ENCODE peak calls at places on chromosomes 4 and X, in five cellular contexts. O, B, L, N and A are unnamed samples.
A peak's percentile ranks its signal among the peaks of the same experiment; 100 is the strongest.

GRCh38 chr4:11297201-11297600 is 131.5 kb downstream of the HS3ST1 start:
- DNase-seq in O (no peak), B (no peak), L (no peak), N (no peak), A (no peak)

GRCh38 chrX:8306296-8306975 is 135.4 kb upstream of the VCX2 start:
- DNase-seq in O (no peak), B (no peak), L (no peak), N (no peak), A (no peak)

GRCh38 chr4:184317234-184317918 is 99.7 kb upstream of the ENPP6 start:
- DNase-seq in O (peak; percentile 16), B (no peak), L (no peak), N (no peak), A (no peak)

GRCh38 chrX:39320165-39320564 is 518.9 kb downstream of the MID1IP1 start:
- DNase-seq in O (no peak), B (no peak), L (no peak), N (no peak), A (no peak)

GRCh38 chr4:89549907-89550306 is 242.3 kb upstream of the GPRIN3 start:
- DNase-seq in O (peak; percentile 54), B (no peak), L (no peak), N (no peak), A (no peak)

GRCh38 chrX:39731735-39732134 is 366.0 kb downstream of the BCOR start:
- DNase-seq in O (no peak), B (no peak), L (no peak), N (no peak), A (no peak)

GRCh38 chr4:74549936-74550335 is 105.0 kb downstream of the AREG start:
- DNase-seq in O (peak; percentile 82), B (no peak), L (no peak), N (no peak), A (no peak)

GRCh38 chr4:42523066-42523718 is 125.9 kb downstream of the SHISA3 start:
- DNase-seq in O (no peak), B (no peak), L (no peak), N (no peak), A (no peak)

GRCh38 chrX:20270557-20270880 is 3.8 kb upstream of the RPS6KA3 start:
- DNase-seq in O (peak; percentile 53), B (no peak), L (no peak), N (peak; percentile 61), A (no peak)

GRCh38 chr4:95045429-95045828 is 287.7 kb downstream of the BMPR1B start:
- DNase-seq in O (no peak), B (no peak), L (no peak), N (no peak), A (no peak)

GRCh38 chrX:143854006-143854405 is 29.9 kb upstream of the UBE2NL start:
- DNase-seq in O (peak; percentile 11), B (no peak), L (no peak), N (no peak), A (no peak)

GRCh38 chr4:121370729-121371325 is 10.0 kb downstream of the QRFPR start:
- DNase-seq in O (peak; percentile 33), B (no peak), L (peak; percentile 26), N (peak; percentile 17), A (peak; percentile 19)

GRCh38 chrX:113644426-113644825 is 803.8 kb upstream of the AMOT start:
- DNase-seq in O (no peak), B (no peak), L (no peak), N (no peak), A (no peak)

GRCh38 chr4:121728798-121729226 is 32.0 kb upstream of the ANXA5 start:
- DNase-seq in O (peak; percentile 89), B (no peak), L (no peak), N (no peak), A (no peak)

GRCh38 chr4:110612631-110613269 is 10.1 kb downstream of the PITX2 start:
- DNase-seq in O (no peak), B (no peak), L (no peak), N (no peak), A (no peak)

GRCh38 chr4:137608085-137608484 is 75.8 kb upstream of the PCDH18 start:
- DNase-seq in O (no peak), B (no peak), L (no peak), N (no peak), A (no peak)

GRCh38 chrX:123310112-123310511 is 126.0 kb downstream of the GRIA3 start:
- DNase-seq in O (no peak), B (no peak), L (no peak), N (no peak), A (no peak)

GRCh38 chrX:9117851-9118250 is 83.9 kb upstream of the FAM9B start:
- DNase-seq in O (peak; percentile 27), B (no peak), L (no peak), N (no peak), A (no peak)

GRCh38 chr4:151641167-151641566 is 119.6 kb downstream of the GATB start:
- DNase-seq in O (peak; percentile 33), B (no peak), L (no peak), N (peak; percentile 3), A (no peak)

GRCh38 chrX:7334253-7334935 is 186.4 kb upstream of the PUDP start:
- DNase-seq in O (peak; percentile 93), B (no peak), L (no peak), N (no peak), A (no peak)

GRCh38 chr4:183955666-183956065 is 50.6 kb downstream of the STOX2 start:
- DNase-seq in O (no peak), B (no peak), L (no peak), N (no peak), A (no peak)

GRCh38 chr4:147589586-147589985 is 27.6 kb upstream of the TMEM184C start:
- DNase-seq in O (no peak), B (no peak), L (no peak), N (no peak), A (no peak)

GRCh38 chrX:68647156-68647957 is at the start of gene STARD8:
- DNase-seq in O (peak; percentile 45), B (no peak), L (peak; percentile 75), N (peak; percentile 2), A (peak; percentile 53)
- H2AFZ ChIP-seq in O (peak within 1 kb of the TSS; percentile 87), B (no peak within 1 kb of the TSS), L (peak within 1 kb of the TSS; percentile 65), N (no peak within 1 kb of the TSS), A (peak within 1 kb of the TSS; percentile 74)

DNA sequence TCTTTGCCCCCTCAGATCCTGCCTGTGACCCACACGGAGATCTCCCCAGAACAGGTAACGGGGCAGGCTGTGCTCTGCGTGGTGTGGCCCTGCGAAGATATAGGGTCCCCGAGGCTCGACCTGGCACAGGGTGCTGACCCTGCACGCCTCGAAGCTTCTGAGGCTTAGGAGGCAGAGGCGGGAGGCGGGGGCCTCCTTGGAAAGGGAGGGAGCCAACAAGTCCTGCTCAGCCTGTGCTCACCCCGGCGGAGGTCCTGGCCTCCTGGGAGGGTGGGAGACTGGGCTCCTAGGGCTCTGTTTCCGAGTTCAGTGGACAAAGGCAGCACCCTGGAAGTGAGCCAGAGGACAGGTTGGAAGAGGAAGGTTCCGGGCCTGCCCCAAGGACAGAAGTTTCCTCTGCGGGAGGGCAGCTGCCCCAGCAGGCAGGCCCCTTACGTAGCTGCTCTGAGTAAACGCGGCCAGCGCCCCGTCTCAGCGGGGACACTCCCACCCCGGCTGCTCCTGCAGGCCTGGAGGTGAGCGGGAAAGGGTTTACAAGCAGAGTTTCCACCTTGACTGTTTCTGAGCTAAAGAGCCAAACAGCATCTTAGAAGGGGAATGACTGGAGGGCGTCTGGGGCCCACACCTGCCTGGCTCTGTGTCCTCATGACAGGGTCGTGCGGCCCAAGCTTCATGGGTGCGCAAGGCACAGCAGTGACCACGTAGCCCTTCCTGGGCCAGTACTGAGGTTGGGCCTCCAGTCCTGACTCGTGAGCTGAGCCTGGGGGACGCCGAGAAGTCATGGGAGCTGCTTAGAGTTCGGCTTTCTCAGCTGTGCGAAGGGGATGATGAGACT is 16.1 kb downstream of the TMEM175 start:
- DNase-seq in O (no peak), B (no peak), L (peak; percentile 14), N (peak; percentile 50), A (no peak)
- TF ChIP-seq MXI1 in O (no peak), B (no peak), L (no peak), N (no peak), A (no peak)

GRCh38 chr4:100509386-100509785 is 8.4 kb downstream of the EMCN start:
- DNase-seq in O (no peak), B (no peak), L (no peak), N (no peak), A (no peak)

GRCh38 chr4:100508691-100509090 is 9.1 kb downstream of the EMCN start:
- DNase-seq in O (no peak), B (no peak), L (no peak), N (no peak), A (no peak)

DNA sequence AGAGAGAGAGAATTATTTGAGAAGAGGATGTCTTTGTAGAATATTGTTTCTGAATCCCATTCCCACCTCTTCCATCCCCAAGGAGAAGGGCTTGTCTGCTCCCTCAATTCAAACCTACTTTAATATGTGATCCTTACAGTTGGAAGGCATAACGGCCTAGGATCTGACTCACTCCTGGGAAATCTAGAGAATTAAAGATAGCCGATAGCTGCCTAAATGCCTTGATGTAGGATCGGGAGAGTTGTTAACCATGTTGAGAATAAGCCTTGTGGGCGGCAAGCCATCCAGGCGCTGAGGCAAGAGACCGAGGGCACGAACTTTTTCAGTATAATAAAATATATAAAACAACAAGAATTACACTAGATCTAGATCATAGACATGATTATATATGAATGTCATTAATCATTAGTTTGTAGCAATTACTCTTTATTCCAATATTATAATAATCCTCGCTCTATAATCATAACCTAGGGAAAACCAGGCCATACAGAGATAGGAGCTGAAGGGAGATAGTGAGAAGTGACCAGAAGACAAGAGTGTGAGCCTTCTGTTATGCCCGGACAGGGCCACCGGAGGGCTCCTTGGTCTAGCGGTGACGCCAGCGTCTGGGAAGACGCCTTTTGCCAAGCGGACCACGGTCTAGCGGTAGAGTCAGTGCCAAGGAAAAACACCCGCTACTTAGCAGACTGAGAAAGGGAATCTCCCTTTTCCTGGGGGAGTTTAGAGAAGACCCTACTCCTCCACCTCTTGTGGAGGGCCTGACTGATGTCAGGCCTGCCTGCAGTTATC is 13.5 kb downstream of the EMCN start:
- DNase-seq in O (no peak), B (no peak), L (no peak), N (no peak), A (no peak)
- TF ChIP-seq CTCF in O (no peak), B (no peak), L (peak; percentile 20), N (no peak), A (no peak)

GRCh38 chr4:4853371-4853823 is 6.1 kb upstream of the MSX1 start:
- DNase-seq in O (no peak), B (no peak), L (peak; percentile 47), N (no peak), A (no peak)

GRCh38 chr4:4855293-4856070 is 4.0 kb upstream of the MSX1 start:
- DNase-seq in O (no peak), B (no peak), L (no peak), N (no peak), A (no peak)

GRCh38 chr4:4853921-4854648 is 5.4 kb upstream of the MSX1 start:
- DNase-seq in O (no peak), B (no peak), L (no peak), N (no peak), A (no peak)

GRCh38 chr4:4856071-4857000 is 3.1 kb upstream of the MSX1 start:
- DNase-seq in O (no peak), B (no peak), L (peak; percentile 70), N (no peak), A (no peak)

DNA sequence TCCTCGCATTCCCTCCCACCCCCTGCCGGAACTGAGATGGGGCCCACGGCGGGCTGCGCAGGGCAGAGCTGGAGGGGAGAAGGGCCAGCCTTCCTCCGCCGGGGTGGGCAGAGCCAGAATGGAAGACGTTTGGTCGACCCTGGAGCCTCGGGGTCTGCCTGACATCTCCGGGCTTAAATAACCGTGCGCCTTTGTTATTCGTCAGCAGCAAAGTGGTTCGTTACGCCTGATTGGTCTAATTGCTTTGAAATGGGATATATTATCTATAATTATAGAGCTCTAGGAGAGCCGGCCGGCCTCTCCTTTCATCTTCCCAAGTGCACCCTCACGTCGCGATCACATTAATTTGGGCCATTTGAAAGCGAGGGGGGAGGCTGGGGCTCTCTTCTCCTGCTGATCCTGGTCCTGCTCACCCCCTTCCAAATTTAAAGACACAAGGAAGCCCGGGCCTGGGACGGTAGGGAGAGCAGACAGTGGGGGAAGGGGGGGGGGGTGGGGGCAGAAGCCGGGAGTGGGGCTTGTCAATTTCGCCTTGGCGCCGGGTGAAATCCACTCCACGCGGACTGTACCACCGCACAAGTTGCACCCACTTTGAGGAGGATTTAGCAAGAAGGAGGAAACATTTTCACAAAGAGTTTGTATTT is 4.7 kb upstream of the MSX1 start:
- DNase-seq in O (no peak), B (no peak), L (peak; percentile 46), N (no peak), A (no peak)
- H2AFZ ChIP-seq in O (no peak overlapping the region), B (no peak overlapping the region), L (no peak overlapping the region), N (no peak overlapping the region), A (no peak overlapping the region)